ENCODE peak calls at places on chromosomes 1 and 21, in ten cellular contexts. One of them, this sample, is unnamed.

GRCh38 chr1:40270152-40270834 is 12.3 kb downstream of the ZMPSTE24 start:
- DNase-seq in OCI-LY7: no peak
- DNase-seq in GM23338: no peak
- DNase-seq in AG09319: no peak
- DNase-seq in SK-N-SH: no peak
- DNase-seq in vagina: no peak
- DNase-seq in heart left ventricle: no peak
- DNase-seq in foreskin fibroblast: no peak
- DNase-seq in GM12865: no peak
- DNase-seq in fibroblast of the aortic adventitia: peak; percentile 16
- DNase-seq in this sample: no peak

GRCh38 chr21:36261459-36261858 is 58.5 kb upstream of the MORC3 start:
- DNase-seq in foreskin fibroblast: no peak
- DNase-seq in fibroblast of the aortic adventitia: no peak
- DNase-seq in vagina: no peak
- DNase-seq in AG09319: no peak
- DNase-seq in OCI-LY7: no peak
- DNase-seq in SK-N-SH: no peak
- DNase-seq in GM12865: no peak
- DNase-seq in GM23338: no peak
- DNase-seq in heart left ventricle: no peak
- DNase-seq in this sample: no peak

GRCh38 chr1:14842891-14843290 is 244.4 kb downstream of the KAZN start:
- DNase-seq in heart left ventricle: no peak
- DNase-seq in OCI-LY7: no peak
- DNase-seq in vagina: no peak
- DNase-seq in GM12865: no peak
- DNase-seq in SK-N-SH: no peak
- DNase-seq in foreskin fibroblast: peak; percentile 46
- DNase-seq in GM23338: no peak
- DNase-seq in fibroblast of the aortic adventitia: no peak
- DNase-seq in AG09319: peak; percentile 69
- DNase-seq in this sample: no peak

GRCh38 chr1:147152772-147153171 is 19.5 kb downstream of the PRKAB2 start:
- DNase-seq in heart left ventricle: no peak
- DNase-seq in GM23338: no peak
- DNase-seq in AG09319: no peak
- DNase-seq in GM12865: no peak
- DNase-seq in OCI-LY7: no peak
- DNase-seq in fibroblast of the aortic adventitia: no peak
- DNase-seq in foreskin fibroblast: no peak
- DNase-seq in vagina: no peak
- DNase-seq in SK-N-SH: no peak
- DNase-seq in this sample: no peak

GRCh38 chr1:4756184-4756504 is 101.7 kb downstream of the AJAP1 start:
- DNase-seq in GM12865: no peak
- DNase-seq in AG09319: no peak
- DNase-seq in OCI-LY7: no peak
- DNase-seq in foreskin fibroblast: no peak
- DNase-seq in heart left ventricle: no peak
- DNase-seq in vagina: no peak
- DNase-seq in SK-N-SH: no peak
- DNase-seq in GM23338: no peak
- DNase-seq in fibroblast of the aortic adventitia: no peak
- DNase-seq in this sample: no peak

GRCh38 chr1:40397258-40397657 is 23.7 kb downstream of the SMAP2 start:
- DNase-seq in AG09319: no peak
- DNase-seq in vagina: no peak
- DNase-seq in OCI-LY7: no peak
- DNase-seq in foreskin fibroblast: no peak
- DNase-seq in SK-N-SH: no peak
- DNase-seq in GM12865: no peak
- DNase-seq in fibroblast of the aortic adventitia: no peak
- DNase-seq in heart left ventricle: no peak
- DNase-seq in GM23338: no peak
- DNase-seq in this sample: no peak

GRCh38 chr1:232226197-232226681 is 403.7 kb downstream of the SIPA1L2 start:
- DNase-seq in foreskin fibroblast: peak; percentile 78
- DNase-seq in vagina: no peak
- DNase-seq in GM23338: peak; percentile 80
- DNase-seq in heart left ventricle: no peak
- DNase-seq in fibroblast of the aortic adventitia: peak; percentile 15
- DNase-seq in OCI-LY7: no peak
- DNase-seq in AG09319: peak; percentile 18
- DNase-seq in GM12865: peak; percentile 29
- DNase-seq in SK-N-SH: no peak
- DNase-seq in this sample: no peak

GRCh38 chr1:164440222-164440621 is 118.8 kb upstream of the PBX1 start:
- DNase-seq in OCI-LY7: no peak
- DNase-seq in GM12865: no peak
- DNase-seq in fibroblast of the aortic adventitia: peak; percentile 38
- DNase-seq in SK-N-SH: peak; percentile 22
- DNase-seq in GM23338: peak; percentile 56
- DNase-seq in vagina: no peak
- DNase-seq in heart left ventricle: peak; percentile 64
- DNase-seq in AG09319: no peak
- DNase-seq in foreskin fibroblast: peak; percentile 18
- DNase-seq in this sample: peak; percentile 16

GRCh38 chr1:158274797-158275196 is 14.9 kb upstream of the CD1C start:
- DNase-seq in vagina: no peak
- DNase-seq in SK-N-SH: no peak
- DNase-seq in GM23338: peak; percentile 6
- DNase-seq in foreskin fibroblast: no peak
- DNase-seq in AG09319: no peak
- DNase-seq in heart left ventricle: no peak
- DNase-seq in fibroblast of the aortic adventitia: no peak
- DNase-seq in OCI-LY7: no peak
- DNase-seq in GM12865: peak; percentile 11
- DNase-seq in this sample: no peak

GRCh38 chr21:30209571-30209970 is 6.3 kb downstream of the CLDN8 start:
- DNase-seq in heart left ventricle: no peak
- DNase-seq in vagina: no peak
- DNase-seq in OCI-LY7: no peak
- DNase-seq in GM23338: peak; percentile 24
- DNase-seq in AG09319: no peak
- DNase-seq in GM12865: no peak
- DNase-seq in SK-N-SH: no peak
- DNase-seq in fibroblast of the aortic adventitia: no peak
- DNase-seq in foreskin fibroblast: no peak
- DNase-seq in this sample: no peak

GRCh38 chr1:203517426-203517974 is 23.5 kb downstream of the OPTC start:
- DNase-seq in GM12865: no peak
- DNase-seq in fibroblast of the aortic adventitia: no peak
- DNase-seq in SK-N-SH: no peak
- DNase-seq in foreskin fibroblast: peak; percentile 21
- DNase-seq in GM23338: no peak
- DNase-seq in vagina: no peak
- DNase-seq in OCI-LY7: no peak
- DNase-seq in AG09319: no peak
- DNase-seq in heart left ventricle: no peak
- DNase-seq in this sample: no peak

GRCh38 chr21:38925923-38926322 is 120.2 kb downstream of the ETS2 start:
- DNase-seq in OCI-LY7: no peak
- DNase-seq in foreskin fibroblast: peak; percentile 92
- DNase-seq in SK-N-SH: no peak
- DNase-seq in AG09319: peak; percentile 53
- DNase-seq in heart left ventricle: peak; percentile 84
- DNase-seq in fibroblast of the aortic adventitia: peak; percentile 95
- DNase-seq in GM23338: no peak
- DNase-seq in GM12865: no peak
- DNase-seq in vagina: no peak
- DNase-seq in this sample: no peak

GRCh38 chr1:111346089-111346885 is 55.6 kb downstream of the CHIA start:
- DNase-seq in heart left ventricle: peak; percentile 81
- DNase-seq in GM12865: peak; percentile 92
- DNase-seq in vagina: no peak
- DNase-seq in foreskin fibroblast: peak; percentile 88
- DNase-seq in OCI-LY7: peak; percentile 78
- DNase-seq in SK-N-SH: peak; percentile 88
- DNase-seq in AG09319: peak; percentile 37
- DNase-seq in fibroblast of the aortic adventitia: peak; percentile 72
- DNase-seq in GM23338: peak; percentile 98
- DNase-seq in this sample: peak; percentile 91
- TF ChIP-seq CTCF in heart left ventricle: peak; percentile 17
- TF ChIP-seq CTCF in GM12865: peak; percentile 28
- TF ChIP-seq CTCF in vagina: no peak
- TF ChIP-seq CTCF in foreskin fibroblast: no peak
- TF ChIP-seq CTCF in OCI-LY7: peak; percentile 60
- TF ChIP-seq CTCF in SK-N-SH: no peak
- TF ChIP-seq CTCF in AG09319: no peak
- TF ChIP-seq CTCF in fibroblast of the aortic adventitia: no peak
- TF ChIP-seq CTCF in GM23338: peak; percentile 29
- TF ChIP-seq CTCF in this sample: no peak

GRCh38 chr21:35057428-35057827 is 8.3 kb upstream of the RUNX1 start:
- DNase-seq in foreskin fibroblast: no peak
- DNase-seq in heart left ventricle: no peak
- DNase-seq in vagina: no peak
- DNase-seq in GM23338: no peak
- DNase-seq in SK-N-SH: no peak
- DNase-seq in GM12865: peak; percentile 58
- DNase-seq in AG09319: no peak
- DNase-seq in OCI-LY7: no peak
- DNase-seq in fibroblast of the aortic adventitia: no peak
- DNase-seq in this sample: no peak

GRCh38 chr21:35052786-35053185 is 3.7 kb upstream of the RUNX1 start:
- DNase-seq in GM12865: no peak
- DNase-seq in AG09319: no peak
- DNase-seq in foreskin fibroblast: no peak
- DNase-seq in vagina: no peak
- DNase-seq in OCI-LY7: no peak
- DNase-seq in fibroblast of the aortic adventitia: no peak
- DNase-seq in heart left ventricle: no peak
- DNase-seq in SK-N-SH: no peak
- DNase-seq in GM23338: no peak
- DNase-seq in this sample: no peak

GRCh38 chr21:35050348-35051286 is 1.5 kb upstream of the RUNX1 start:
- DNase-seq in fibroblast of the aortic adventitia: peak; percentile 9
- DNase-seq in vagina: peak; percentile 22
- DNase-seq in AG09319: no peak
- DNase-seq in SK-N-SH: no peak
- DNase-seq in foreskin fibroblast: peak; percentile 39
- DNase-seq in OCI-LY7: peak; percentile 67
- DNase-seq in heart left ventricle: no peak
- DNase-seq in GM12865: peak; percentile 68
- DNase-seq in GM23338: no peak
- DNase-seq in this sample: no peak

GRCh38 chr21:35051287-35051818 is 2.3 kb upstream of the RUNX1 start:
- DNase-seq in GM23338: peak; percentile 89
- DNase-seq in AG09319: peak; percentile 65
- DNase-seq in SK-N-SH: no peak
- DNase-seq in heart left ventricle: peak; percentile 86
- DNase-seq in fibroblast of the aortic adventitia: peak; percentile 92
- DNase-seq in OCI-LY7: peak; percentile 92
- DNase-seq in GM12865: peak; percentile 58
- DNase-seq in foreskin fibroblast: peak; percentile 50
- DNase-seq in vagina: peak; percentile 85
- DNase-seq in this sample: peak; percentile 62

DNA sequence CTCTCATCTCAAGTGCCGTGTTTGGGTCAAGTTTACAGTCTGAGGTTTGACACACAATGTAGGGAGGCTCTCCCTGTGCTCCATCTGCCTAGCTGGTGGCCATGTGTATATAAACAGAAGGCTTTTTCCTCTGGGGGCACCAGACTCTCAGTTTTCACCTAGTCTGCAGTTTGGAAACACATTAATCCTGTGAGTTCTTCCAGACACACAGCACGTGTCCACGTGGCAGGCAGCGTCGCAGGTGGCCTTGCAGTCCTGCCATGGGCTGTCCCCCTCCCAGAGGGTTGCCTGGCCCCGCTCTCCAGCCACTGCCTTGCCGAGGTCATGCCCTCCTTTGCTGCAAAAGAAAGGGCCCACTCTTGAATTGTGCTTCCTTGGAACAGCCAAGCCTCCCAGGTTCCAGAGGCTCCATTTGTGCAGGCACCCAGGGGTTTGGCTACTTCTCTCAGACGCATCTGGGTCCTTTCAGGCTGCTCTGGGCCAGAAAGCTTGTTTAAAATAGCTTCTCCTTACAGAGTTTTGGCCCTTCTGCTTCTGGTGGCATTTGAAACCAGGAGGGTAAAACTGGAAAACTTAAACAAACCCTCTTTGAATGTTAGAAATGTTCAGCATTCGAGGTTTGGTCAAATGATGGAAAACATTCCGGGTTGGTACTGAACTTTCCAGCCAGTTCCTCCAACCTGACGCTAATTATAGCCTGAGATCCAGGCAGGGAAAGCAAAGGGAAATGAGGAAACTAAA is 4.4 kb upstream of the RUNX1 start:
- DNase-seq in GM23338: no peak
- DNase-seq in fibroblast of the aortic adventitia: peak; percentile 10
- DNase-seq in OCI-LY7: no peak
- DNase-seq in AG09319: no peak
- DNase-seq in SK-N-SH: no peak
- DNase-seq in foreskin fibroblast: no peak
- DNase-seq in vagina: peak; percentile 94
- DNase-seq in heart left ventricle: no peak
- DNase-seq in GM12865: no peak
- DNase-seq in this sample: peak; percentile 33
- TF ChIP-seq CTCF in GM23338: no peak
- TF ChIP-seq CTCF in fibroblast of the aortic adventitia: no peak
- TF ChIP-seq CTCF in OCI-LY7: peak; percentile 31
- TF ChIP-seq CTCF in AG09319: peak; percentile 15
- TF ChIP-seq CTCF in SK-N-SH: peak; percentile 30
- TF ChIP-seq CTCF in foreskin fibroblast: peak; percentile 4
- TF ChIP-seq CTCF in vagina: no peak
- TF ChIP-seq CTCF in heart left ventricle: no peak
- TF ChIP-seq CTCF in GM12865: no peak
- TF ChIP-seq CTCF in this sample: no peak

DNA sequence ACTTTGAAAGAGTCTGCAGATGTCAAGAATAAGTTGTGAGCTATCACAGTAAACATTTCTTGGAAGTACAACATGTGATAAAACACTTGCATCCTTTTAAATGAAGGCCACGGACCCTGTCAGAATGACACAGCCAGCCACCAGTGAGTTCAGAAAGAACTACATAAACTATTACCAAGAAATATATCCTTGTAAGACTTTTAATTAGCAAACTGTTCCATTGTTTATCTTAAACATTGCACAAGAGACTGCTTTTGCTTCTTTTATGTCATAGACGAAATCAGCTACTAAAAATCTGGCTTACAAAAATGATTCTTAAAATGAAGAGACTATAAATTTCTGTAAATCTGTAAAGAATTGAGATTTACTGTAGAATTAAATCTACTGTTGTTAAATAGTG is 17.9 kb downstream of the LRRC7 start:
- DNase-seq in foreskin fibroblast: peak; percentile 1
- DNase-seq in fibroblast of the aortic adventitia: no peak
- DNase-seq in SK-N-SH: no peak
- DNase-seq in heart left ventricle: no peak
- DNase-seq in OCI-LY7: no peak
- DNase-seq in AG09319: no peak
- DNase-seq in vagina: no peak
- DNase-seq in GM12865: no peak
- DNase-seq in GM23338: no peak
- DNase-seq in this sample: no peak
- TF ChIP-seq CTCF in foreskin fibroblast: no peak
- TF ChIP-seq CTCF in fibroblast of the aortic adventitia: no peak
- TF ChIP-seq CTCF in SK-N-SH: no peak
- TF ChIP-seq CTCF in heart left ventricle: no peak
- TF ChIP-seq CTCF in OCI-LY7: no peak
- TF ChIP-seq CTCF in AG09319: no peak
- TF ChIP-seq CTCF in vagina: no peak
- TF ChIP-seq CTCF in GM12865: no peak
- TF ChIP-seq CTCF in GM23338: no peak
- TF ChIP-seq CTCF in this sample: no peak

GRCh38 chr1:201582261-201582951 is 43.5 kb downstream of the NAV1 start:
- DNase-seq in foreskin fibroblast: peak; percentile 84
- DNase-seq in vagina: no peak
- DNase-seq in heart left ventricle: peak; percentile 52
- DNase-seq in fibroblast of the aortic adventitia: peak; percentile 73
- DNase-seq in GM23338: no peak
- DNase-seq in AG09319: no peak
- DNase-seq in SK-N-SH: peak; percentile 56
- DNase-seq in OCI-LY7: no peak
- DNase-seq in GM12865: no peak
- DNase-seq in this sample: no peak
- TF ChIP-seq CTCF in foreskin fibroblast: no peak
- TF ChIP-seq CTCF in vagina: no peak
- TF ChIP-seq CTCF in heart left ventricle: no peak
- TF ChIP-seq CTCF in fibroblast of the aortic adventitia: peak; percentile 1
- TF ChIP-seq CTCF in GM23338: no peak
- TF ChIP-seq CTCF in AG09319: peak; percentile 2
- TF ChIP-seq CTCF in SK-N-SH: peak; percentile 36
- TF ChIP-seq CTCF in OCI-LY7: no peak
- TF ChIP-seq CTCF in GM12865: no peak
- TF ChIP-seq CTCF in this sample: no peak